ENCODE peak calls at places on chromosomes 2 and 18, in four cellular contexts. One of them, this sample, is unnamed.

GRCh38 chr2:37917281-37918228 is 7.5 kb upstream of the RMDN2 start:
- DNase-seq in neural progenitor cell: no peak
- DNase-seq in thoracic aorta: no peak
- DNase-seq in aorta: no peak
- DNase-seq in this sample: no peak

GRCh38 chr2:63055510-63056308 is 5.1 kb downstream of the OTX1 start:
- DNase-seq in neural progenitor cell: peak
- DNase-seq in thoracic aorta: no peak
- DNase-seq in aorta: peak
- DNase-seq in this sample: no peak

GRCh38 chr2:214261683-214262082 is 149.2 kb upstream of the VWC2L start:
- DNase-seq in neural progenitor cell: no peak
- DNase-seq in thoracic aorta: no peak
- DNase-seq in aorta: no peak
- DNase-seq in this sample: no peak

GRCh38 chr2:138490673-138491494 is 10.7 kb upstream of the SPOPL start:
- DNase-seq in neural progenitor cell: no peak
- DNase-seq in thoracic aorta: no peak
- DNase-seq in aorta: no peak
- DNase-seq in this sample: no peak

GRCh38 chr18:35695803-35696202 is 114.3 kb downstream of the GALNT1 start:
- DNase-seq in neural progenitor cell: no peak
- DNase-seq in thoracic aorta: no peak
- DNase-seq in aorta: no peak
- DNase-seq in this sample: peak

GRCh38 chr18:79529991-79530390 is 134.3 kb downstream of the NFATC1 start:
- DNase-seq in neural progenitor cell: no peak
- DNase-seq in thoracic aorta: no peak
- DNase-seq in aorta: peak
- DNase-seq in this sample: no peak

GRCh38 chr2:1723397-1724042 is 20.8 kb downstream of the PXDN start:
- DNase-seq in neural progenitor cell: no peak
- DNase-seq in thoracic aorta: no peak
- DNase-seq in aorta: no peak
- DNase-seq in this sample: no peak

GRCh38 chr2:10187661-10188060 is 65.1 kb downstream of the RRM2 start:
- DNase-seq in neural progenitor cell: no peak
- DNase-seq in thoracic aorta: no peak
- DNase-seq in aorta: no peak
- DNase-seq in this sample: no peak

GRCh38 chr2:79860233-79861058 is 347.6 kb downstream of the CTNNA2 start:
- DNase-seq in neural progenitor cell: peak
- DNase-seq in thoracic aorta: no peak
- DNase-seq in aorta: no peak
- DNase-seq in this sample: no peak

GRCh38 chr2:68776124-68776523 is 41.5 kb downstream of the ARHGAP25 start:
- DNase-seq in neural progenitor cell: no peak
- DNase-seq in thoracic aorta: no peak
- DNase-seq in aorta: no peak
- DNase-seq in this sample: no peak
- H3K4me3 ChIP-seq in neural progenitor cell: no peak
- H3K4me3 ChIP-seq in thoracic aorta: no peak
- H3K4me3 ChIP-seq in aorta: no peak
- H3K4me3 ChIP-seq in this sample: peak

GRCh38 chr2:225543626-225544025 is 144.1 kb downstream of the NYAP2 start:
- DNase-seq in neural progenitor cell: no peak
- DNase-seq in thoracic aorta: no peak
- DNase-seq in aorta: no peak
- DNase-seq in this sample: no peak
- H3K27ac ChIP-seq in neural progenitor cell: no peak
- H3K27ac ChIP-seq in thoracic aorta: no peak
- H3K27ac ChIP-seq in aorta: no peak
- H3K27ac ChIP-seq in this sample: no peak

GRCh38 chr2:152715112-152715511 is 2.1 kb downstream of the PRPF40A start:
- DNase-seq in neural progenitor cell: no peak
- DNase-seq in thoracic aorta: no peak
- DNase-seq in aorta: no peak
- DNase-seq in this sample: no peak
- H3K4me3 ChIP-seq in neural progenitor cell: peak
- H3K4me3 ChIP-seq in thoracic aorta: no peak
- H3K4me3 ChIP-seq in aorta: no peak
- H3K4me3 ChIP-seq in this sample: no peak

GRCh38 chr2:47060652-47061170 is 94.4 kb downstream of the STPG4 start:
- DNase-seq in neural progenitor cell: no peak
- DNase-seq in thoracic aorta: no peak
- DNase-seq in aorta: peak
- DNase-seq in this sample: no peak
- H3K27ac ChIP-seq in neural progenitor cell: no peak
- H3K27ac ChIP-seq in thoracic aorta: no peak
- H3K27ac ChIP-seq in aorta: no peak
- H3K27ac ChIP-seq in this sample: no peak

DNA sequence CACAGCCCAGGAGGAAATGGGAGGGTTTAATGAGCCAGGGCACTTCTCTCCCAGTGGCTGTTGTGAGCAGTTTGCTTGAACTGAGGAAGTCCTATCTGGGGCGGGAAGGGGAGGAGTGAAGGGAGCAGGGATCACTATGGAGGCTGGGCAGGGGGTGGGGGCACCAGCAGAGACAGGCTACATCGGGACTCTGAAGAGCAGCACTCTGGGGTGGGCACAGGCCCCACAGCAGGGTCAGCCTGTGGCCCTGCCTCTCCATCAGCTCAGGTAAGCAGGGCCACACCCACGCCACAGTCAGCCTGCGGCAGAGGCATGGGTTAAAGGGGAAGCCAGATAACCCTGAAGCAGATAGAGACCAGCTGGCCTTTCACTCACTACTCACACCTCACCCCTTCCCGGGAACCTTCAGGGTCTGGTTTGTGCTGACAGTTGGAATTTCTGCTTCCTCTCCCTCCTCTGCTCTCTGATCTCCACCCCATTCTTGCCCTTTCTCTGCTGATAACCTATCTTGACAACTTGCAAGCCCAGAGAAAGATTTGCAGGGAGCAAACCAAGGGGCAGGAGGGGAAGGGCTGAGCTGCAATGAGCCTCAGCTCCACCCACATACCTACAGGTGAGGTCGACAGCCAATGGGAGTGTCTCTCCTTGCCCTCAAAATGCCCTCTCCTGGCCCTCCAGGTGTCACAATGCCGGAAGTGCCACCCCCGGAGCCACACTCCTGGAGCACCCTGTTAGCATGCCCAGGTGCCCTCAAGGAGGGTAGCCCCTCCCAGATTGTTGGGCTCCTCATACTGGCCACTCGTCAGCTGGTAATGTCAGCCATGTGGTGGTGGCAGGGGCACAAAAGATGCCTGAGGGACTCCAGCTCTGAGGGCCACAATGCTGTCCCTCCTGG is 3.7 kb downstream of the SIGLEC15 start:
- DNase-seq in neural progenitor cell: no peak
- DNase-seq in thoracic aorta: no peak
- DNase-seq in aorta: no peak
- DNase-seq in this sample: peak
- H3K4me3 ChIP-seq in neural progenitor cell: no peak
- H3K4me3 ChIP-seq in thoracic aorta: no peak
- H3K4me3 ChIP-seq in aorta: no peak
- H3K4me3 ChIP-seq in this sample: no peak

DNA sequence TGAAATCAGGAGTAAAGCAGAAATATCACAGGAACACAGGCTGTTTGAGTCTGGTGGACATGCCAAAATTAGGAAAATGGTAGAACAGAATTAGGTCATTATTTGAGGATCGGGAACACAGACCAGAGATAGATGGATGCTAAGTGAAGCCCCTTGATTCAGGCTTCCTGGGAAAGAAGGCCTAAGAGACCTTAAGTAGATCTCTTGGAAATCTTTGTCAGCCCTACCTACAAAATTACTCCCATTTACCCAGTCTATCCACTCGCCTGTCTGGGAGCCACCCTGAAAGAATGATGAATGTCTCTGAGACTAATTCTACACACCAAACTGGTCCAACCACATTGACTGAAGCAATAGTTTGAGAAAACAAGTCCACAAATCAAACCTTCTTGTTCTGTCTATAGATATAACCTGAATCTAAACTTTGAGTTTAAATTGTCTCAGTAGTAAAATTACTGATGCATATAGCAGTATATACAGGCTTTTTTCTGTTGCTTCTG is 36.6 kb upstream of the TANK start:
- DNase-seq in neural progenitor cell: no peak
- DNase-seq in thoracic aorta: no peak
- DNase-seq in aorta: no peak
- DNase-seq in this sample: no peak
- H3K27ac ChIP-seq in neural progenitor cell: no peak
- H3K27ac ChIP-seq in thoracic aorta: peak
- H3K27ac ChIP-seq in aorta: peak
- H3K27ac ChIP-seq in this sample: peak